ENCODE peak calls at places on chromosomes 1 and 21, in eight cellular contexts. F, P, D, O, N, C, H and G are unnamed samples.

GRCh38 chr1:110057963-110058518 is 12.4 kb downstream of the ALX3 start:
- DNase-seq in H (no peak), C (no peak), O (no peak), P (no peak), N (no peak), F (no peak), D (peak), G (no peak)

GRCh38 chr1:151704246-151704645 is 12.4 kb downstream of the CELF3 start:
- DNase-seq in F (no peak), N (no peak), C (no peak), H (no peak), O (no peak), P (no peak), D (no peak), G (no peak)

GRCh38 chr1:161473363-161473762 is 31.9 kb upstream of the FCGR2A start:
- DNase-seq in H (no peak), O (no peak), D (no peak), F (no peak), C (no peak), P (peak), N (no peak), G (no peak)

GRCh38 chr1:54795100-54795665 is 5.9 kb downstream of the TTC22 start:
- DNase-seq in H (no peak), F (no peak), D (no peak), O (no peak), P (no peak), C (no peak), N (no peak), G (no peak)

GRCh38 chr21:22399717-22400520 is 1401.7 kb downstream of the NCAM2 start:
- DNase-seq in H (no peak), D (no peak), P (no peak), C (no peak), O (no peak), N (no peak), F (no peak), G (no peak)

GRCh38 chr1:47680815-47681475 is 243.1 kb downstream of the FOXD2 start:
- DNase-seq in D (no peak), F (no peak), P (no peak), H (peak), C (no peak), N (peak), O (no peak), G (peak)

GRCh38 chr1:119617751-119618691 is 30.0 kb downstream of the ZNF697 start:
- DNase-seq in D (no peak), N (no peak), H (peak), F (no peak), O (no peak), P (no peak), C (no peak), G (no peak)

GRCh38 chr21:42859891-42860230 is 19.5 kb downstream of the WDR4 start:
- DNase-seq in C (peak), P (no peak), F (no peak), O (no peak), D (no peak), N (no peak), H (no peak), G (no peak)

GRCh38 chr1:201252833-201253810 is 30.2 kb upstream of the PKP1 start:
- DNase-seq in O (no peak), N (no peak), H (no peak), D (no peak), P (no peak), C (no peak), F (no peak), G (peak)

GRCh38 chr1:195766709-195767108 is 841.5 kb downstream of the KCNT2 start:
- DNase-seq in N (no peak), P (no peak), H (no peak), D (no peak), O (no peak), C (no peak), F (no peak), G (no peak)

GRCh38 chr1:62800825-62801306 is 16.9 kb downstream of the ATG4C start:
- DNase-seq in H (no peak), N (no peak), O (no peak), C (no peak), P (no peak), F (no peak), D (no peak), G (no peak)

GRCh38 chr21:28632718-28633408 is 359.8 kb downstream of the LTN1 start:
- DNase-seq in H (no peak), F (no peak), C (no peak), D (no peak), O (no peak), P (no peak), N (no peak), G (no peak)

GRCh38 chr1:8903410-8903809 is 24.9 kb upstream of the ENO1 start:
- DNase-seq in D (no peak), H (no peak), O (no peak), F (no peak), C (no peak), P (peak), N (no peak), G (no peak)

GRCh38 chr1:17509320-17509719 is 30.2 kb upstream of the ARHGEF10L start:
- DNase-seq in C (no peak), F (no peak), D (no peak), P (no peak), O (no peak), H (no peak), N (no peak), G (no peak)

GRCh38 chr1:197521118-197521739 is 253.2 kb downstream of the CRB1 start:
- DNase-seq in D (peak), F (no peak), O (no peak), H (no peak), N (no peak), P (peak), C (no peak), G (no peak)

GRCh38 chr1:40338745-40339419 is 21.8 kb upstream of the COL9A2 start:
- DNase-seq in F (peak), P (peak), N (peak), C (peak), H (peak), D (peak), O (peak), G (no peak)

GRCh38 chr1:223102797-223103533 is 40.1 kb downstream of the TLR5 start:
- DNase-seq in H (peak), C (no peak), P (no peak), O (no peak), F (no peak), N (no peak), D (no peak), G (no peak)

GRCh38 chr1:1204998-1205768 is 1.2 kb downstream of the TNFRSF18 start:
- DNase-seq in H (no peak), N (no peak), D (no peak), O (no peak), C (peak), P (no peak), F (peak), G (no peak)

GRCh38 chr1:27318596-27318995 is 3.4 kb upstream of the TMEM222 start:
- DNase-seq in H (no peak), P (no peak), D (peak), N (no peak), C (no peak), O (no peak), F (no peak), G (no peak)

GRCh38 chr1:61450454-61451213 is 274.3 kb downstream of the TM2D1 start:
- DNase-seq in P (peak), D (no peak), F (peak), O (no peak), N (no peak), C (peak), H (no peak), G (no peak)
- TF ChIP-seq EP300 in P (no peak), D (no peak), F (no peak), O (peak), N (no peak), C (no peak), H (no peak), G (no peak)

DNA sequence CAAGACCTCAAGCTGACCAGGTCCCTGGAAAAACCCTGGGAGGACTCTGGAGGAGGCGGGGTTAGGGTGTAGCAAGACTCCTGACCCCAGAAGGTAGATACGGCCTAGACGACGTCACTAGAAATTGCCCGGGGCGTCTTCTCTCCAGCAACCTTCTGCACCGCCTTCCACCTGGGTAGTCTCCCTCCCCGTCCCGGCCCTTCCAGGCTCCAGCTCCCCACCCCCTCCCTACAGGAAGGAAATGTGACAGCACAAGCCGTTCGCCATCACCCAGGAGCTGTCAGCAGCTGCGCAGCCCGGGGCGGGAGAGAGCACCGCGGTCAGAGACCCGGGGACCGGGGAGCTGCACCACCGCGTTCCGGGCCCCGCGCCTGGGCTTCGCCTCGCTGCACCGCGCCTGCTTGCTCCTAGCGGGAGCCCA is 20.0 kb downstream of the SERTAD4 start:
- DNase-seq in C (peak), O (no peak), P (no peak), F (peak), D (no peak), H (peak), N (peak), G (peak)
- TF ChIP-seq EP300 in C (no peak), O (no peak), P (no peak), F (no peak), D (no peak), H (no peak), N (no peak), G (no peak)

DNA sequence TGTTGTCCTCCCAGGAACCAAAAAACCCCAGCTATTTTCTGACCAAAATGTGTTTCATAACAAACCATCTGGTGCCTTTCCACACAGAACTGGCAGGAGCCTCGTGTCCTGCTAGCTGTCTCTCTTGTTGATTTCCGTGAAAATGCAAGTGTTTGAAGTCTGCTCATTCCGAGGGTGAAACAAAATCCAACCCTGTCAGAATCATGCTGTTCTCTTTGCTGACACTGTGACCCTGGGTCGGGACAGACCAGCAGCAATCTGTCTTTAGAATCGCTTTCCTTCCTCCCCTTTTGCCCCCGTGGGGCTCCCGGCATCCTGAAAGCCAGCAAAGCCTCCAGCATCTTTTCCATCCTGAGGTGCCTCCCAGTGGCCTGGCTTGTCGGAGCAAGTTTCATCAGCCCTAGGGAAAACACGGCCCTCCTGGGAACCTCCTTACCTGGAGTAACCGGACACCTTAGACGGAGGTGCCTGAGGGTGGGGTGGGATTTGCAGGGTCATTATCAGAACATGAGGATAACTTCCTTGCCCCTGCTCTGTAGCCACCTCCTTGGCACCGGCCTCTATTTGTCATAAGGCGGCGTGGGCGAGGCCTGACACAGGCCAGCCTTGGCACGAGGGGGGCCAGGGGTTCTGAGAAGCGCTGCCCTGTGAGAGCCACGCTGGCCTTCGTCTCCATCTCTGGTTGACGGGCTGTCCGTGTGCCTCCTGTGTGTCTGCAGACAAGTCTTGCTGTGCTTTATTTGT is 24.9 kb downstream of the LDLRAP1 start:
- DNase-seq in P (no peak), N (peak), H (peak), O (peak), C (peak), F (no peak), D (no peak), G (peak)
- TF ChIP-seq EP300 in P (no peak), N (no peak), H (no peak), O (peak), C (no peak), F (no peak), D (no peak), G (no peak)

GRCh38 chr1:52674497-52675384 is 23.4 kb downstream of the COA7 start:
- DNase-seq in O (no peak), N (no peak), P (no peak), F (no peak), C (no peak), H (no peak), D (peak), G (no peak)
- TF ChIP-seq EP300 in O (no peak), N (no peak), P (no peak), F (no peak), C (no peak), H (no peak), D (peak), G (no peak)

GRCh38 chr1:11961230-11961629 is 19.0 kb upstream of the MFN2 start:
- DNase-seq in P (no peak), C (no peak), F (no peak), D (no peak), O (no peak), H (no peak), N (no peak), G (no peak)
- TF ChIP-seq EP300 in P (no peak), C (no peak), F (no peak), D (no peak), O (no peak), H (no peak), N (no peak), G (no peak)

GRCh38 chr1:107357381-107357780 is 216.5 kb downstream of the NTNG1 start:
- DNase-seq in C (no peak), D (no peak), N (no peak), F (no peak), O (no peak), H (no peak), P (no peak), G (no peak)

GRCh38 chr1:107362468-107362867 is 221.6 kb downstream of the NTNG1 start:
- DNase-seq in O (no peak), H (no peak), C (no peak), P (no peak), N (no peak), F (no peak), D (no peak), G (no peak)

GRCh38 chr1:107358611-107359342 is 217.9 kb downstream of the NTNG1 start:
- DNase-seq in O (no peak), P (no peak), H (no peak), F (no peak), N (no peak), D (no peak), C (no peak), G (no peak)

GRCh38 chr1:107359472-107360241 is 218.8 kb downstream of the NTNG1 start:
- DNase-seq in C (no peak), N (no peak), O (no peak), H (no peak), D (no peak), P (no peak), F (no peak), G (no peak)
- TF ChIP-seq EP300 in C (no peak), N (no peak), O (no peak), H (no peak), D (no peak), P (no peak), F (no peak), G (no peak)